ENCODE peak calls at places on chromosome X, in five cellular contexts. O is HEK293T, X is GM12878, Q is HepG2, E is H1. G is an unnamed sample.

GRCh38 chrX:16743604-16744325 is 24.4 kb downstream of the SYAP1 start:
- DNase-seq in O (no peak), X (no peak), Q (no peak), E (no peak), G (no peak)

GRCh38 chrX:139758809-139759208 is 50.8 kb upstream of the MCF2 start:
- DNase-seq in O (no peak), X (no peak), Q (no peak), E (no peak), G (no peak)

GRCh38 chrX:21958888-21959287 is 18.4 kb downstream of the SMS start:
- DNase-seq in O (no peak), X (no peak), Q (no peak), E (no peak), G (no peak)

GRCh38 chrX:145817666-145818521 is at the start of gene SLITRK2:
- DNase-seq in O (no peak), X (no peak), Q (no peak), E (peak; percentile 61), G (no peak)

GRCh38 chrX:2432298-2432863 is 68.4 kb downstream of the DHRSX start:
- DNase-seq in O (no peak), X (no peak), Q (no peak), E (no peak), G (no peak)

GRCh38 chrX:17022205-17022604 is 75.7 kb downstream of the REPS2 start:
- DNase-seq in O (no peak), X (no peak), Q (no peak), E (no peak), G (no peak)

GRCh38 chrX:41010188-41010846 is 74.9 kb upstream of the USP9X start:
- DNase-seq in O (peak; percentile 35), X (no peak), Q (peak; percentile 89), E (peak; percentile 52), G (no peak)

GRCh38 chrX:104335765-104336164 is 81.0 kb upstream of the ESX1 start:
- DNase-seq in O (no peak), X (no peak), Q (no peak), E (no peak), G (no peak)

GRCh38 chrX:42269186-42269585 is 345.8 kb upstream of the CASK start:
- DNase-seq in O (no peak), X (no peak), Q (no peak), E (no peak), G (no peak)

GRCh38 chrX:150903110-150903508 is 4.6 kb upstream of the CD99L2 start:
- DNase-seq in O (no peak), X (no peak), Q (no peak), E (no peak), G (peak; percentile 50)

GRCh38 chrX:136183175-136183574 is 35.8 kb downstream of the FHL1 start:
- DNase-seq in O (no peak), X (no peak), Q (no peak), E (no peak), G (no peak)

GRCh38 chrX:3609800-3610199 is 103.6 kb downstream of the PRKX start:
- DNase-seq in O (no peak), X (no peak), Q (no peak), E (no peak), G (no peak)

GRCh38 chrX:29890004-29890403 is 325.4 kb upstream of the MAGEB2 start:
- DNase-seq in O (no peak), X (no peak), Q (no peak), E (no peak), G (no peak)

GRCh38 chrX:153782324-153782723 is 1.5 kb downstream of the SRPK3 start:
- DNase-seq in O (no peak), X (no peak), Q (no peak), E (no peak), G (no peak)

GRCh38 chrX:8042304-8042703 is 115.1 kb upstream of the PNPLA4 start:
- DNase-seq in O (no peak), X (no peak), Q (peak; percentile 6), E (no peak), G (no peak)

DNA sequence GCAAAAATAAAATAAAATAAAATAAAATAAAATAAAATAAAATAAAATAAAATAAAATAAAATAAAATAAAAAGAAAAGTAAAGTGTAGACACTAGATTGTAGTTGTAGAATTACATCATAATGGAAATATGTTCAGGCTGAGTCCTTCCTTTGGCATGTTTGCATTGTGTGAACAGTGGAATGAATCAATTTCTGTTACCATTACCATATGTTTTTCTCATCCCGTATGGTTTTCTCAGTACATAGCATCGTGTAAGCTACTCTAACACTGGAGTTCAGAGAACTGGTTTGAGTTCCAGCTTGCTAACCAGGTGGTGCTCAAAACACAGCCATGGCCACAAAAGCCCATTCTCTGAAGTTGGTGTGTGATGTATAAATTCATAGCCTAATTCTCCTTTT is 45.9 kb downstream of the USP11 start:
- DNase-seq in O (no peak), X (no peak), Q (peak; percentile 34), E (no peak), G (no peak)
- TF ChIP-seq SUZ12 in O (no peak), X (no peak), Q (no peak), E (no peak), G (no peak)

GRCh38 chrX:72057331-72057730 is 74.4 kb downstream of the RTL5 start:
- DNase-seq in O (no peak), X (no peak), Q (no peak), E (no peak), G (no peak)

GRCh38 chrX:72061091-72061490 is 70.6 kb downstream of the RTL5 start:
- DNase-seq in O (no peak), X (no peak), Q (no peak), E (no peak), G (no peak)

GRCh38 chrX:72062890-72063289 is 68.8 kb downstream of the RTL5 start:
- DNase-seq in O (no peak), X (no peak), Q (no peak), E (no peak), G (no peak)

GRCh38 chrX:72057844-72058243 is 73.9 kb downstream of the RTL5 start:
- DNase-seq in O (no peak), X (no peak), Q (no peak), E (no peak), G (no peak)

DNA sequence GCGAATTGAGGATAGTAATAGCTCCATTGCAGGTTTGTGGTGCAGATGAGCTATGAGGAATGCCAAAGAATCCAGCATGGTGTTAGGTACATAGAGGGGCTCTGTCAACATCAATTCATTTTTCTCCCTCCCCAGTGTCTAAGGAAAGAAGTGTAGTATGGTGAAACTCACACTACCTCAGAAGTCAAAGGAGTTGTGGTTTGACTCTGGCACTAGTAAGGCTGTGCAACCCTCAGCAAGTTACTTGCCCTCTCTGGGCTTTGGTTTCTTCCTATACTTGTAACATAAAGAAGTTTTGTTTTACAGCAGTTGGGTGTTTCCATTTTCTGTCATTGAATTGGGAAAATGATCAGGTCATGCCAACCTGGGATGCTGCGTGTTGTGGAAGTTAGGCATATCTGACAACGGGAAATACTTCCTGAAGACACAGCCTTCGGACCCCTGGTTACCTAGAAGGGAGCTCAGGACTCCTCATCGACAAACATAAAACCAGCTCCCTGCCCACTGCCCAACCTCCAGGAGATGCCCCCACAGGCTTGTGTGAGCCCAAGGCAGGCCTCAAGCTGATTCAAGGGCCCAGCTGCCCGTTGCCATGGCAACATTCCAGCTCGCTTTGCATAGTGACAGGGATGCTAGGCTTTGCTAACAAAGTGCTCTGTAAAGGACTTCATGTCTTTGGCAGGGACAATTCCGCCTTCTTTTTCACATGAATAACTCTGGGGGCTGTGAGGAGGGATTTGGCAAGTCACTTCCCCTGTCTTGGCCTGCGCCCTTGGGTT is 71.3 kb downstream of the RTL5 start:
- DNase-seq in O (no peak), X (no peak), Q (no peak), E (peak; percentile 52), G (peak; percentile 58)
- TF ChIP-seq SUZ12 in O (no peak), X (no peak), Q (no peak), E (no peak), G (no peak)

GRCh38 chrX:9642270-9642995 is 123.2 kb downstream of the GPR143 start:
- DNase-seq in O (no peak), X (no peak), Q (no peak), E (no peak), G (no peak)
- TF ChIP-seq SUZ12 in O (no peak), X (no peak), Q (no peak), E (no peak), G (no peak)

GRCh38 chrX:39096599-39096998 is 295.3 kb downstream of the MID1IP1 start:
- DNase-seq in O (no peak), X (no peak), Q (no peak), E (no peak), G (no peak)
- TF ChIP-seq SUZ12 in O (no peak), X (no peak), Q (no peak), E (no peak), G (no peak)

G was measured in NT2/D1.